ENCODE peak calls at places on chromosome 11, in five cellular contexts. V is body of pancreas, P is cardiac muscle cell, U is heart right ventricle, B is mucosa of descending colon. E is an unnamed sample.

GRCh38 chr11:132312616-132313210 is 942.3 kb downstream of the NTM start:
- DNase-seq in P (peak; percentile 67), U (no peak), V (no peak), B (peak; percentile 3), E (peak; percentile 33)

GRCh38 chr11:93407777-93408401 is 77.3 kb downstream of the DEUP1 start:
- DNase-seq in V (no peak), U (no peak), B (no peak), P (no peak), E (peak; percentile 1)

GRCh38 chr11:120400564-120401364 is 64.6 kb downstream of the ARHGEF12 start:
- DNase-seq in P (no peak), B (peak; percentile 47), U (no peak), V (no peak), E (peak; percentile 98)

GRCh38 chr11:100908746-100909145 is 220.9 kb downstream of the PGR start:
- DNase-seq in U (no peak), V (no peak), B (no peak), P (no peak), E (no peak)

GRCh38 chr11:77379253-77379652 is 77.8 kb upstream of the GDPD4 start:
- DNase-seq in V (no peak), B (no peak), U (no peak), P (no peak), E (no peak)

GRCh38 chr11:128696930-128697329 is 3.1 kb downstream of the FLI1 start:
- DNase-seq in P (no peak), U (no peak), V (no peak), B (no peak), E (no peak)

GRCh38 chr11:46363031-46363407 is 15.8 kb downstream of the DGKZ start:
- DNase-seq in P (no peak), V (peak; percentile 54), B (no peak), U (peak; percentile 66), E (peak; percentile 18)

GRCh38 chr11:26753738-26754504 is 32.1 kb upstream of the SLC5A12 start:
- DNase-seq in V (peak; percentile 66), U (no peak), B (peak; percentile 70), P (peak; percentile 79), E (peak; percentile 90)

GRCh38 chr11:45100338-45100737 is 46.1 kb upstream of the PRDM11 start:
- DNase-seq in V (no peak), U (no peak), B (no peak), P (no peak), E (peak; percentile 16)

GRCh38 chr11:120441592-120441991 is 70.0 kb upstream of the GRIK4 start:
- DNase-seq in P (no peak), V (no peak), B (no peak), U (no peak), E (no peak)

GRCh38 chr11:61083601-61084147 is 18.6 kb upstream of the CD5 start:
- DNase-seq in U (no peak), V (no peak), B (no peak), P (no peak), E (no peak)

GRCh38 chr11:104028476-104028875 is 8.0 kb upstream of the DDI1 start:
- DNase-seq in U (no peak), B (no peak), P (no peak), V (no peak), E (peak; percentile 30)

GRCh38 chr11:765025-765801 is 12.1 kb downstream of the GATD1 start:
- DNase-seq in U (peak; percentile 54), B (peak; percentile 69), P (peak; percentile 64), V (peak; percentile 75), E (peak; percentile 44)

GRCh38 chr11:69352715-69353325 is 58.9 kb downstream of the MYEOV start:
- DNase-seq in P (no peak), U (no peak), V (no peak), B (peak; percentile 34), E (peak; percentile 84)

GRCh38 chr11:69352181-69352580 is 58.2 kb downstream of the MYEOV start:
- DNase-seq in P (no peak), V (no peak), U (no peak), B (no peak), E (peak; percentile 7)

GRCh38 chr11:69350040-69350439 is 56.1 kb downstream of the MYEOV start:
- DNase-seq in U (no peak), V (no peak), P (no peak), B (no peak), E (no peak)

GRCh38 chr11:69350596-69350995 is 56.6 kb downstream of the MYEOV start:
- DNase-seq in B (no peak), U (no peak), V (no peak), P (no peak), E (no peak)

GRCh38 chr11:69351460-69351859 is 57.5 kb downstream of the MYEOV start:
- DNase-seq in P (no peak), U (no peak), V (no peak), B (no peak), E (peak; percentile 87)
- H3K4me3 ChIP-seq in P (no peak overlapping the region), U (no peak overlapping the region), V (no peak overlapping the region), B (no peak overlapping the region), E (no peak overlapping the region)

GRCh38 chr11:113006916-113007445 is 45.8 kb downstream of the NCAM1 start:
- DNase-seq in U (no peak), P (no peak), B (no peak), V (no peak), E (no peak)
- TF ChIP-seq CTCF in U (no peak), P (no peak), B (no peak), V (no peak), E (no peak)

GRCh38 chr11:65492387-65492636 is 6.5 kb upstream of the MALAT1 start:
- DNase-seq in V (no peak), U (no peak), P (no peak), B (no peak), E (no peak)

GRCh38 chr11:65491163-65491465 is 7.7 kb upstream of the MALAT1 start:
- DNase-seq in P (no peak), U (no peak), V (no peak), B (no peak), E (no peak)

GRCh38 chr11:65492637-65493366 is 6.0 kb upstream of the MALAT1 start:
- DNase-seq in V (peak; percentile 71), P (no peak), B (peak; percentile 90), U (peak; percentile 75), E (peak; percentile 95)

GRCh38 chr11:65493367-65494176 is 5.3 kb upstream of the MALAT1 start:
- DNase-seq in P (no peak), V (peak; percentile 83), U (peak; percentile 54), B (peak; percentile 87), E (peak; percentile 98)

DNA sequence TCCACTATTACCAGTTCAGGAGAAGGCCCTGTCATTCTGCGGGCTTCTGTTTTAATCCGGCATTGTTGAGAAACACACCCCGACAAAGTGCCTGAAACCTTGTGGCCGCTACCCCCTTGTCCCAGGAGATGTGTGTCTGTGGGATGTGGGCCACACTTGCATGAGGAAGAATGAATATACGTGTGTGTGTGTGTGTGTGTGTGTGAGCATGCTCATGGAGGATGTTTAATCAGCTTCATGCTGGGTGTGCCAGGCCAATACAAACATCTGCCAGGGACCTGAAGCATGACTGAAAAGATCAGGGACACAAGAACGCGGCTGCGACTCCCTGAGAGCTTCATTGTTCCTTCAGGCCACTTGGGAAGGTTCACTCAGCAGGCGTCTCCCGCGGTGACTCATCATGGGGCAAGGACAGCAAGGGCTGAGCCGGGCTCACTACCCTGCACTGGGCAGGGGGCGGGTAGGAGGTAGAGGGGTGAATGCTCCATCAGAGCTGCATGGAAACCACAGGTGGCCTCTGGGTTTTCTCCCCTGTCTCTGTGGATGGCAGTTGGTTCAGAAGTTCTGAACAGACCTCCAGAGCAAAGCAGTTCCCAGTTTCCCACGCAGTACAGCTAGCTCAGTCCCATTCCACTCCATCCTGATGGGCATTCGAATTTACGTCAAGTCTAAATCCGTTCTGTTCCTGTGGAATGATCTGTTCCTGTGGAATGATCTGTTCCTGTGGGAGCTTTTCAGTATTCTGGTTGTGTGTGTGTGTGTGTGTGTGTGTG is 7.0 kb upstream of the MALAT1 start:
- DNase-seq in P (no peak), B (peak; percentile 88), U (peak; percentile 76), V (peak; percentile 83), E (peak; percentile 99)
- H3K4me3 ChIP-seq in P (no peak overlapping the region), B (no peak overlapping the region), U (peak overlapping the region; percentile 10), V (no peak overlapping the region), E (peak overlapping the region; percentile 28)

GRCh38 chr11:75768112-75768908 is at the start of gene DGAT2:
- DNase-seq in B (peak; percentile 84), P (peak; percentile 95), V (peak; percentile 81), U (peak; percentile 79), E (peak; percentile 62)
- TF ChIP-seq CTCF in B (no peak), P (peak; percentile 12), V (no peak), U (no peak), E (no peak)